ENCODE peak calls at places on chromosomes 3 and 15, in five cellular contexts. L is transverse colon, E is testis, R is mammary epithelial cell, K is mesenchymal stem cell. P is an unnamed sample.

GRCh38 chr15:42062284-42062806 is 32.0 kb downstream of the PLA2G4D start:
- DNase-seq in L (no peak), K (no peak), R (no peak), E (peak; percentile 8), P (no peak)

GRCh38 chr3:152317956-152318355 is 49.2 kb downstream of the MBNL1 start:
- DNase-seq in E (no peak), L (no peak), R (no peak), K (peak; percentile 73), P (no peak)

GRCh38 chr3:50028336-50028735 is 60.4 kb upstream of the RBM5 start:
- DNase-seq in K (no peak), R (no peak), L (no peak), E (no peak), P (no peak)

GRCh38 chr3:184381261-184382224 is 1.7 kb downstream of the CHRD start:
- DNase-seq in L (no peak), E (no peak), K (peak; percentile 39), R (no peak), P (no peak)

GRCh38 chr3:172530101-172530561 is 6.9 kb upstream of the TNFSF10 start:
- DNase-seq in L (no peak), E (no peak), R (no peak), K (no peak), P (no peak)

GRCh38 chr3:87270908-87271727 is 5.3 kb downstream of the POU1F1 start:
- DNase-seq in E (no peak), R (no peak), K (no peak), L (no peak), P (no peak)

GRCh38 chr3:196636369-196637349 is 2.8 kb upstream of the NRROS start:
- DNase-seq in R (no peak), E (no peak), K (no peak), L (no peak), P (no peak)

GRCh38 chr3:10682692-10683091 is 133.3 kb upstream of the SLC6A11 start:
- DNase-seq in K (no peak), R (no peak), E (no peak), L (no peak), P (no peak)

GRCh38 chr3:70583682-70584081 is 271.2 kb upstream of the MDFIC2 start:
- DNase-seq in E (no peak), K (no peak), R (no peak), L (no peak), P (no peak)

GRCh38 chr15:94075349-94075748 is 156.0 kb upstream of the MCTP2 start:
- DNase-seq in L (peak; percentile 34), E (peak; percentile 75), R (no peak), K (peak; percentile 68), P (no peak)

GRCh38 chr3:189680723-189681122 is 49.5 kb downstream of the TP63 start:
- DNase-seq in L (no peak), E (no peak), K (no peak), R (no peak), P (no peak)

GRCh38 chr3:194117114-194117845 is 18.7 kb upstream of the HES1 start:
- DNase-seq in E (no peak), K (no peak), R (no peak), L (peak; percentile 81), P (no peak)

GRCh38 chr15:42215854-42216829 is 8.0 kb upstream of the VPS39 start:
- DNase-seq in E (no peak), K (no peak), R (no peak), L (no peak), P (no peak)

GRCh38 chr3:125116311-125117069 is 60.7 kb upstream of the HEG1 start:
- DNase-seq in R (peak; percentile 82), K (no peak), E (peak; percentile 69), L (no peak), P (peak; percentile 24)

GRCh38 chr15:61921093-61921492 is 139.2 kb downstream of the VPS13C start:
- DNase-seq in E (no peak), K (no peak), R (peak; percentile 42), L (no peak), P (peak; percentile 30)

GRCh38 chr15:101176625-101177024 is 75.2 kb downstream of the CHSY1 start:
- DNase-seq in R (peak; percentile 23), L (no peak), E (no peak), K (peak; percentile 42), P (no peak)

GRCh38 chr3:61464785-61465184 is 96.6 kb upstream of the PTPRG start:
- DNase-seq in E (no peak), K (peak; percentile 31), R (no peak), L (no peak), P (no peak)

GRCh38 chr15:24760066-24760465 is 84.5 kb downstream of the NPAP1 start:
- DNase-seq in L (no peak), K (no peak), E (no peak), R (no peak), P (no peak)

GRCh38 chr3:103991461-103992115 is 1375.1 kb upstream of the ALCAM start:
- DNase-seq in L (no peak), R (no peak), K (peak; percentile 24), E (no peak), P (no peak)

GRCh38 chr3:99534951-99535704 is 103.3 kb upstream of the COL8A1 start:
- DNase-seq in R (peak; percentile 62), K (peak; percentile 83), L (no peak), E (no peak), P (peak; percentile 81)

GRCh38 chr15:41896566-41896965 is 2.7 kb upstream of the SPTBN5 start:
- DNase-seq in K (no peak), R (no peak), E (no peak), L (no peak), P (no peak)

DNA sequence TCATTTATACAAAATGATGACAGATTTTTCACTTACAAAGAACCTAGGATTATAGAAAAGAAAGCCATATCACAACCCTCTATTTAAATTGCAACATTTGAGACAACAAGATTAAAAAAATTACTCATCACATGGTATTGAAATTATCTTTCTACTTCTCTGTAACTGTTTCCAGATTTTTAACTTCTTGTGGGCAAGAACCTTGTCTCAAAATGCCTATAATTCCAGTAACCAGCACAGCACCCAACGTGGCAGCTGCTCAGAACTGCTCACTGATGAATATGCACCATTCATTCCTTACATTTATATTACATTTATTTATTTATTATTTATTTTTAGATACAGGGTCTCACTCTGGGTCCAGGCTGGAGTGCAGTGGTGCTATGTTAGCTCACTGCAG is 216.1 kb downstream of the THRB start:
- DNase-seq in K (no peak), R (no peak), E (no peak), L (no peak), P (no peak)
- H3K4me1 ChIP-seq in K (no peaks in the 10 kb centered on the region), R (no peaks in the 10 kb centered on the region), E (no peaks in the 10 kb centered on the region), L (no peaks in the 10 kb centered on the region), P (no peaks in the 10 kb centered on the region)

DNA sequence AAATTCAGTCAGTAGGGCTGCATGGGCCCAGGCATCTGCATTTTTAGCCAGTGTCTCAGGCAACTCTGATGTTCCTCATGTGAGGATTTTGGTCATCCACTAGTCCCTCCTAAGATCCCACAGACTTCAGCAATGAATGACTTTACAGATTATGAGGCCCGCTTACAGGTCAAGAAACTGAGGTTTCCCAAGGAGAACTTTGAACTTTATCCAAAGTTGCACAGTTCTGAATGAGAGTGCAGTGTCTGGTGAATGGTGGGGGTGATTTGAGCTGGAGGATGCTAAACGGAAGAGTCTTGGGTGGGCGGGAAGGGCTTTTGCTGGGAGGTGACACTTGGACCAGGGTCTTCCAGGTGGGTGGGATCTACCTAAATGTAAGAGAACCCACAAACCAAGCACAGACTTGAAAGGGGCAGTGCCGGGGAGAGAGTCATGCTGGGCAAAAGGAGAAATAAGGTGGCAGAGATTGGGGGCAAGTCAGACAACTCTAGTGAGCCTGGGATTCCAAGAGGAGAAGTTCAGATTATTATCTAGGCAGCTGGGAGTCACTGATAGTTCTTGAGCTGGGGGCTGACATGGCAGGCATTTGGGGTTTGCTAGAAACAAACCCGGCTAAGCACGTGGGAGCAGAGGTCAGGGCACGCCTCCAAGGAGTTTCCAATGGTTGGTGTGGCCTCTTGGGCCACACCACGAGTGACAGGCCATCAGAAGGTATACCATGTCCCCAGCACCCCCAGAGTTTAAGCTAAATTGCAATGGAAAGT is 27.5 kb downstream of the SLC6A6 start:
- DNase-seq in K (no peak), R (no peak), E (no peak), L (no peak), P (no peak)
- H3K4me1 ChIP-seq in K (peaks cover 55% of the 10 kb centered on the region), R (peaks cover 33% of the 10 kb centered on the region), E (no peaks in the 10 kb centered on the region), L (peaks cover 29% of the 10 kb centered on the region), P (peaks cover 13% of the 10 kb centered on the region)

GRCh38 chr3:129608087-129608935 is 1.8 kb upstream of the PLXND1 start:
- DNase-seq in R (no peak), K (peak; percentile 71), E (peak; percentile 60), L (no peak), P (no peak)
- H3K4me1 ChIP-seq in R (peaks cover 12% of the 10 kb centered on the region), K (peaks cover 67% of the 10 kb centered on the region), E (peaks cover 30% of the 10 kb centered on the region), L (peaks cover 36% of the 10 kb centered on the region), P (no peaks in the 10 kb centered on the region)

GRCh38 chr3:187809979-187810568 is 64.8 kb upstream of the BCL6 start:
- DNase-seq in K (no peak), R (peak; percentile 17), L (no peak), E (no peak), P (peak; percentile 47)

GRCh38 chr3:187804120-187805106 is 59.1 kb upstream of the BCL6 start:
- DNase-seq in K (no peak), R (no peak), L (no peak), E (no peak), P (no peak)

GRCh38 chr3:187811580-187812250 is 66.4 kb upstream of the BCL6 start:
- DNase-seq in E (no peak), K (peak; percentile 96), L (no peak), R (peak; percentile 93), P (peak; percentile 90)

GRCh38 chr3:187807086-187807862 is 62.0 kb upstream of the BCL6 start:
- DNase-seq in R (peak; percentile 85), K (peak; percentile 68), L (no peak), E (no peak), P (peak; percentile 72)

GRCh38 chr3:187808466-187809291 is 63.4 kb upstream of the BCL6 start:
- DNase-seq in L (peak; percentile 48), E (no peak), K (no peak), R (peak; percentile 79), P (peak; percentile 88)
- H3K4me1 ChIP-seq in L (peaks cover 19% of the 10 kb centered on the region), E (peaks cover 6% of the 10 kb centered on the region), K (peaks cover 6% of the 10 kb centered on the region), R (peaks cover 44% of the 10 kb centered on the region), P (peaks cover 57% of the 10 kb centered on the region)

DNA sequence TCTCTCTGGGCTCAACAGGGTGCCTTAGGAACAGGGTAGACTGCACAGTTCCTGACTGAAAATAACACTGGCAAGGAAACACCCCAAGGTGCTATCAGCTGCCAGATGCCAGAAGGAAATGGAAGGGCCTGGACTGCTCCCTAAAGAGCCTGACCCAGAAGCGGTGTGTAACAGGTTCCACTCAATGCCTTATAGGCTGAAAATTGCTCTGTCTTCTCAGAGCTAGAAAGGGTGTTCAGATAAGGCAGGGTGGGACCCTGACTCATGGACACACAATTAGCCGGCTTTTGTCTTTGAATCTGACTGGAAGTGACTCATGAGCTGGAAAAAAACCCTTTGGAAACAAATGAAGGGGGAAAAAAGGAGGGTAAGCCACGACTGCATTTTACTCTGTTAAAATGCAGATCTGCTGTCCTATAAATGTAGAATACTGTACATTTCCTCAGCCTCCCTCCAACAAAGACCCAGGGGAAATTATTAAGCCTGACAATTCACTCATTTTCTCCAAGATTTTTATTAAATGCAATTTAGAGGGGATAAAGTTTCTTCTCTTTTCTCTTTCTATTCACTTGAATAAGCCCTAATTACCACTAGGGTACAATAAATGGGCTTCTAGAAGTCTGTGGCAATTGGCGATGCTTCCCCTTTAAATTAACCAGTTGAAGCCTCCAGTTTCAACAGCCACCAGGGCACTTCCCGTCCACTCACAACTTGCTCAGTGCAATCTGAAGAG is 160.2 kb upstream of the TBL1XR1 start:
- DNase-seq in R (peak; percentile 96), L (peak; percentile 64), E (no peak), K (peak; percentile 89), P (peak; percentile 93)
- H3K4me1 ChIP-seq in R (peaks cover 44% of the 10 kb centered on the region), L (peaks cover 60% of the 10 kb centered on the region), E (peaks cover 52% of the 10 kb centered on the region), K (peaks cover 18% of the 10 kb centered on the region), P (peaks cover 26% of the 10 kb centered on the region)

P was measured in foreskin keratinocyte.